ENCODE peak calls at places on chromosomes 4 and X, in five cellular contexts. C, L, Y, M and A are unnamed samples.

GRCh38 chrX:41491267-41492004 is 44.3 kb downstream of the NYX start:
- DNase-seq in C (no peak), L (no peak), Y (no peak), M (no peak), A (no peak)

GRCh38 chr4:76108467-76109181 is 34.1 kb downstream of the ART3 start:
- DNase-seq in C (no peak), L (no peak), Y (no peak), M (no peak), A (no peak)

GRCh38 chr4:173747537-173748257 is 217.7 kb upstream of the HAND2 start:
- DNase-seq in C (no peak), L (no peak), Y (no peak), M (no peak), A (no peak)

GRCh38 chr4:143773998-143774898 is 73.8 kb upstream of the FREM3 start:
- DNase-seq in C (peak; percentile 21), L (peak; percentile 31), Y (no peak), M (peak; percentile 1), A (peak; percentile 3)

GRCh38 chr4:149795256-149795655 is 20.4 kb downstream of the IQCM start:
- DNase-seq in C (no peak), L (no peak), Y (no peak), M (no peak), A (no peak)

GRCh38 chr4:85774489-85774888 is 299.5 kb downstream of the ARHGAP24 start:
- DNase-seq in C (no peak), L (no peak), Y (no peak), M (no peak), A (no peak)

GRCh38 chr4:173777421-173777820 is 247.4 kb upstream of the HAND2 start:
- DNase-seq in C (no peak), L (no peak), Y (no peak), M (no peak), A (no peak)

GRCh38 chr4:125313497-125313896 is 1.3 kb upstream of the FAT4 start:
- DNase-seq in C (no peak), L (peak; percentile 21), Y (no peak), M (peak; percentile 34), A (no peak)

GRCh38 chr4:16752150-16752549 is 146.3 kb downstream of the LDB2 start:
- DNase-seq in C (no peak), L (no peak), Y (no peak), M (no peak), A (no peak)

GRCh38 chrX:47162927-47163583 is 18.0 kb downstream of the RBM10 start:
- DNase-seq in C (no peak), L (no peak), Y (no peak), M (no peak), A (no peak)